ENCODE peak calls at places on chromosomes 5 and 9, in six cellular contexts. K, R, Z, H, J and O are unnamed samples.
A peak's percentile ranks its signal among the peaks of the same experiment; 100 is the strongest.

GRCh38 chr5:171680485-171680884 is 105.1 kb upstream of the SMIM23 start:
- DNase-seq in J (no peak), Z (no peak), K (peak; percentile 65), R (no peak), H (no peak), O (no peak)

GRCh38 chr9:6471231-6471630 is 58.2 kb downstream of the UHRF2 start:
- DNase-seq in J (no peak), H (no peak), K (no peak), R (no peak), Z (no peak), O (no peak)

GRCh38 chr9:112921549-112921948 is 30.9 kb upstream of the SLC46A2 start:
- DNase-seq in K (peak; percentile 37), J (no peak), H (peak; percentile 52), R (no peak), Z (peak; percentile 63), O (peak; percentile 43)

GRCh38 chr9:108874058-108874788 is 12.2 kb downstream of the ACTL7A start:
- DNase-seq in R (no peak), K (no peak), H (no peak), Z (no peak), J (no peak), O (no peak)

GRCh38 chr5:142057697-142058056 is 44.9 kb upstream of the GNPDA1 start:
- DNase-seq in Z (no peak), R (no peak), H (no peak), K (no peak), J (no peak), O (no peak)

GRCh38 chr9:85909390-85909789 is 31.6 kb upstream of the NAA35 start:
- DNase-seq in K (no peak), Z (no peak), J (no peak), H (no peak), R (no peak), O (no peak)

GRCh38 chr9:132742821-132743311 is 72.6 kb downstream of the GTF3C4 start:
- DNase-seq in Z (no peak), R (no peak), H (no peak), K (peak; percentile 49), J (no peak), O (no peak)

GRCh38 chr9:17081814-17082213 is 53.0 kb upstream of the CNTLN start:
- DNase-seq in R (no peak), Z (peak; percentile 10), J (no peak), K (no peak), H (no peak), O (no peak)

GRCh38 chr9:35355954-35356353 is 134.0 kb upstream of the RUSC2 start:
- DNase-seq in K (no peak), H (no peak), J (no peak), R (no peak), Z (no peak), O (no peak)

GRCh38 chr5:18270635-18271338 is 636.5 kb downstream of the TAF11L14 start:
- DNase-seq in Z (no peak), R (no peak), J (no peak), H (no peak), K (no peak), O (no peak)

GRCh38 chr5:133993152-133993548 is 11.6 kb downstream of the VDAC1 start:
- DNase-seq in J (no peak), R (no peak), K (no peak), H (no peak), Z (peak; percentile 82), O (no peak)

GRCh38 chr5:116451905-116452450 is 122.6 kb downstream of the SEMA6A start:
- DNase-seq in H (no peak), R (no peak), K (no peak), Z (no peak), J (no peak), O (no peak)

GRCh38 chr5:74866653-74867162 is 521 bp upstream of the FAM169A start:
- DNase-seq in R (peak; percentile 55), J (peak; percentile 73), K (peak; percentile 61), Z (no peak), H (no peak), O (peak; percentile 50)
- H2AFZ ChIP-seq in R (peak overlapping the region; percentile 98), J (peak overlapping the region; percentile 13), K (no peak overlapping the region), Z (peak overlapping the region; percentile 91), H (no peak overlapping the region), O (peak overlapping the region; percentile 41)

GRCh38 chr5:9505215-9505614 is 40.7 kb downstream of the SEMA5A start:
- DNase-seq in J (no peak), Z (peak; percentile 22), K (no peak), R (no peak), H (no peak), O (no peak)

GRCh38 chr5:9499498-9499876 is 46.4 kb downstream of the SEMA5A start:
- DNase-seq in Z (no peak), K (no peak), R (no peak), H (no peak), J (no peak), O (no peak)

GRCh38 chr5:9500244-9500643 is 45.6 kb downstream of the SEMA5A start:
- DNase-seq in R (no peak), K (no peak), Z (no peak), H (no peak), J (no peak), O (no peak)

GRCh38 chr5:9502435-9502834 is 43.4 kb downstream of the SEMA5A start:
- DNase-seq in Z (peak; percentile 28), H (peak; percentile 76), K (no peak), R (no peak), J (no peak), O (no peak)

GRCh38 chr5:9502864-9503263 is 43.0 kb downstream of the SEMA5A start:
- DNase-seq in J (no peak), Z (no peak), R (no peak), K (no peak), H (no peak), O (no peak)
- H3K4me2 ChIP-seq in J (no peak overlapping the region), Z (no peak overlapping the region), R (no peak overlapping the region), K (no peak overlapping the region), H (no peak overlapping the region), O (no peak overlapping the region)

GRCh38 chr9:136686794-136687711 is at the start of gene AGPAT2:
- DNase-seq in Z (peak; percentile 36), H (peak; percentile 51), R (no peak), K (peak; percentile 67), J (peak; percentile 71), O (no peak)
- H3K4ac ChIP-seq in Z (peak within 1 kb of the TSS; percentile 89), H (peak within 1 kb of the TSS; percentile 98), R (no peak within 1 kb of the TSS), K (no peak within 1 kb of the TSS), J (peak within 1 kb of the TSS; percentile 78), O (peak within 1 kb of the TSS; percentile 35)

GRCh38 chr5:77630246-77631165 is 8.0 kb downstream of the OTP start:
- DNase-seq in K (peak; percentile 83), J (peak; percentile 63), H (peak; percentile 46), R (no peak), Z (no peak), O (peak; percentile 71)
- H2AFZ ChIP-seq in K (no peak overlapping the region), J (no peak overlapping the region), H (no peak overlapping the region), R (peak overlapping the region; percentile 89), Z (peak overlapping the region; percentile 81), O (peak overlapping the region; percentile 23)

GRCh38 chr9:83154821-83155220 is 91.9 kb upstream of the RASEF start:
- DNase-seq in H (peak; percentile 5), Z (no peak), R (no peak), J (no peak), K (no peak), O (no peak)
- H3K4me2 ChIP-seq in H (no peak overlapping the region), Z (no peak overlapping the region), R (no peak overlapping the region), J (no peak overlapping the region), K (no peak overlapping the region), O (no peak overlapping the region)

GRCh38 chr9:95047452-95048224 is 269.9 kb downstream of the FANCC start:
- DNase-seq in R (no peak), K (no peak), Z (no peak), J (no peak), H (no peak), O (no peak)

GRCh38 chr9:95049761-95050160 is 267.7 kb downstream of the FANCC start:
- DNase-seq in K (no peak), R (no peak), H (no peak), Z (no peak), J (no peak), O (no peak)

GRCh38 chr9:95044731-95045508 is 272.6 kb downstream of the FANCC start:
- DNase-seq in K (peak; percentile 93), H (peak; percentile 62), Z (no peak), J (peak; percentile 89), R (peak; percentile 69), O (peak; percentile 92)

GRCh38 chr9:95045751-95046150 is 271.8 kb downstream of the FANCC start:
- DNase-seq in R (no peak), K (peak; percentile 61), Z (no peak), J (peak; percentile 57), H (no peak), O (peak; percentile 82)

GRCh38 chr9:95048225-95049087 is 269.1 kb downstream of the FANCC start:
- DNase-seq in K (peak; percentile 79), R (peak; percentile 56), Z (no peak), J (peak; percentile 72), H (peak; percentile 68), O (peak; percentile 50)
- H3K4ac ChIP-seq in K (no peak overlapping the region), R (no peak overlapping the region), Z (peak overlapping the region; percentile 85), J (no peak overlapping the region), H (no peak overlapping the region), O (peak overlapping the region; percentile 97)

GRCh38 chr5:82162568-82162967 is 115.6 kb downstream of the RPS23 start:
- DNase-seq in K (no peak), R (no peak), Z (no peak), J (no peak), H (no peak), O (no peak)
- H2AFZ ChIP-seq in K (no peak overlapping the region), R (no peak overlapping the region), Z (no peak overlapping the region), J (no peak overlapping the region), H (no peak overlapping the region), O (no peak overlapping the region)

GRCh38 chr5:97118623-97119022 is 23.8 kb downstream of the LIX1 start:
- DNase-seq in K (no peak), Z (no peak), J (no peak), R (no peak), H (no peak), O (no peak)
- H3K4me2 ChIP-seq in K (no peak overlapping the region), Z (no peak overlapping the region), J (no peak overlapping the region), R (no peak overlapping the region), H (no peak overlapping the region), O (no peak overlapping the region)